ENCODE peak calls at places on chromosomes 11 and 22, in six cellular contexts. Z, N, B, W, H and U are unnamed samples.

GRCh38 chr11:46120361-46120710 is 918 bp downstream of the PHF21A start:
- DNase-seq in B (no peak), H (peak), W (peak), Z (peak), N (no peak), U (no peak)

GRCh38 chr22:46536559-46537220 is 730 bp downstream of the CELSR1 start:
- DNase-seq in H (no peak), Z (no peak), W (no peak), B (no peak), N (no peak), U (no peak)

GRCh38 chr11:120646206-120646605 is 134.7 kb downstream of the GRIK4 start:
- DNase-seq in W (no peak), Z (no peak), H (no peak), B (no peak), N (no peak), U (no peak)

GRCh38 chr11:21687645-21688044 is 505.2 kb upstream of the ANO5 start:
- DNase-seq in Z (no peak), H (no peak), W (no peak), N (no peak), B (no peak), U (no peak)

GRCh38 chr11:65212226-65212801 is 30.6 kb downstream of the CAPN1 start:
- DNase-seq in N (peak), H (no peak), B (no peak), W (no peak), Z (no peak), U (no peak)

GRCh38 chr11:96105197-96105895 is 181.4 kb upstream of the MTMR2 start:
- DNase-seq in W (no peak), Z (no peak), N (no peak), B (no peak), H (no peak), U (no peak)

GRCh38 chr11:1392561-1392960 is 2.8 kb downstream of the BRSK2 start:
- DNase-seq in B (no peak), N (no peak), W (no peak), H (no peak), Z (no peak), U (no peak)

GRCh38 chr11:1862588-1863351 is 9.9 kb downstream of the LSP1 start:
- DNase-seq in W (no peak), Z (no peak), N (no peak), B (no peak), H (peak), U (no peak)

GRCh38 chr11:15726221-15726746 is 611.6 kb downstream of the INSC start:
- DNase-seq in W (no peak), Z (no peak), H (no peak), N (no peak), B (no peak), U (no peak)

GRCh38 chr11:133078591-133079179 is 453.6 kb downstream of the OPCML start:
- DNase-seq in Z (peak), B (no peak), W (peak), N (no peak), H (no peak), U (peak)

GRCh38 chr11:118436639-118437045 is 350 bp downstream of the KMT2A start:
- DNase-seq in Z (no peak), N (no peak), B (no peak), H (no peak), W (no peak), U (no peak)

GRCh38 chr11:80165763-80166162 is 724.9 kb upstream of the TENM4 start:
- DNase-seq in Z (no peak), H (no peak), N (no peak), B (no peak), W (no peak), U (no peak)

GRCh38 chr11:61028135-61028729 is 56.8 kb downstream of the CD6 start:
- DNase-seq in W (peak), B (no peak), H (no peak), N (no peak), Z (no peak), U (no peak)

GRCh38 chr11:64489831-64490441 is 101.1 kb upstream of the SLC22A12 start:
- DNase-seq in Z (peak), N (no peak), B (no peak), H (peak), W (peak), U (peak)

GRCh38 chr11:79536155-79536917 is 95.5 kb upstream of the TENM4 start:
- DNase-seq in W (no peak), B (no peak), H (no peak), Z (peak), N (no peak), U (no peak)

GRCh38 chr11:41622707-41623359 is 163.4 kb upstream of the LRRC4C start:
- DNase-seq in W (no peak), B (no peak), N (no peak), H (no peak), Z (no peak), U (no peak)

GRCh38 chr11:102850973-102851745 is 7.8 kb upstream of the MMP3 start:
- DNase-seq in H (no peak), Z (no peak), N (no peak), B (no peak), W (no peak), U (no peak)